ENCODE peak calls at places on chromosome 1, in six cellular contexts. G is G401; U is SK-N-DZ; D is activated CD4-positive, alpha-beta T cell treated with anti-CD3 and anti-CD28 coated beads for 24 hours; K is tibial nerve; V is left ventricle myocardium superior. B is an unnamed sample.

GRCh38 chr1:237112663-237113062 is 70.7 kb downstream of the RYR2 start:
- DNase-seq in G (no peak), K (no peak), D (no peak), U (no peak), V (no peak), B (no peak)

GRCh38 chr1:198939286-198939685 is 300.4 kb downstream of the PTPRC start:
- DNase-seq in D (no peak), V (no peak), U (no peak), G (no peak), K (no peak), B (no peak)

GRCh38 chr1:188763541-188763940 is 1714.1 kb downstream of the BRINP3 start:
- DNase-seq in U (no peak), V (no peak), D (no peak), K (no peak), G (no peak), B (no peak)

GRCh38 chr1:200778766-200779165 is 40.1 kb downstream of the CAMSAP2 start:
- DNase-seq in G (no peak), V (peak), K (no peak), D (no peak), U (no peak), B (no peak)

GRCh38 chr1:230016139-230016538 is 50.9 kb upstream of the GALNT2 start:
- DNase-seq in G (no peak), K (no peak), U (no peak), D (no peak), V (no peak), B (no peak)

GRCh38 chr1:60916926-60917325 is 165.4 kb upstream of the NFIA start:
- DNase-seq in D (no peak), G (peak), V (no peak), K (no peak), U (peak), B (no peak)

GRCh38 chr1:180168786-180169640 is 14.3 kb downstream of the QSOX1 start:
- DNase-seq in G (peak), D (no peak), U (peak), K (no peak), V (no peak), B (no peak)

GRCh38 chr1:33634806-33635205 is 162.4 kb downstream of the ZSCAN20 start:
- DNase-seq in U (peak), D (no peak), K (peak), G (peak), V (peak), B (peak)

GRCh38 chr1:68197891-68198290 is 34.4 kb downstream of the WLS start:
- DNase-seq in G (no peak), V (no peak), U (no peak), D (no peak), K (no peak), B (peak)

GRCh38 chr1:15991427-15992186 is 12.4 kb upstream of the SRARP start:
- DNase-seq in U (no peak), D (no peak), V (no peak), K (no peak), G (no peak), B (no peak)

GRCh38 chr1:156898971-156899657 is 5.6 kb downstream of the PEAR1 start:
- DNase-seq in D (no peak), V (no peak), U (no peak), G (no peak), K (no peak), B (no peak)

B was measured in NCI-H1930.